ENCODE peak calls at places on chromosome 4, in four cellular contexts. Z is left ventricle myocardium inferior, B is PC-3, X is adrenal gland. E is an unnamed sample.
A peak's percentile ranks its signal among the peaks of the same experiment; 100 is the strongest.

GRCh38 chr4:140937866-140938265 is 181.7 kb upstream of the TBC1D9 start:
- DNase-seq in Z (no peak), B (peak; percentile 66), X (no peak), E (no peak)

GRCh38 chr4:158998624-158999023 is 104.3 kb upstream of the RAPGEF2 start:
- DNase-seq in Z (no peak), B (peak; percentile 79), X (no peak), E (peak; percentile 47)

GRCh38 chr4:152448038-152448437 is 87.9 kb downstream of the FBXW7 start:
- DNase-seq in Z (no peak), B (no peak), X (no peak), E (no peak)

GRCh38 chr4:73661646-73662119 is 41.4 kb upstream of the RASSF6 start:
- DNase-seq in Z (no peak), B (peak; percentile 94), X (no peak), E (no peak)

GRCh38 chr4:24174622-24175021 is 284.8 kb upstream of the PPARGC1A start:
- DNase-seq in Z (no peak), B (no peak), X (no peak), E (no peak)

GRCh38 chr4:74408639-74409038 is 36.3 kb upstream of the AREG start:
- DNase-seq in Z (no peak), B (peak; percentile 83), X (no peak), E (no peak)

GRCh38 chr4:90238141-90238540 is 110.9 kb downstream of the CCSER1 start:
- DNase-seq in Z (no peak), B (no peak), X (no peak), E (no peak)

GRCh38 chr4:84492290-84492689 is 6.8 kb downstream of the NKX6-1 start:
- DNase-seq in Z (no peak), B (no peak), X (no peak), E (no peak)

GRCh38 chr4:82268050-82268825 is 105.6 kb downstream of the HNRNPD start:
- DNase-seq in Z (peak; percentile 28), B (peak; percentile 59), X (peak; percentile 56), E (no peak)

GRCh38 chr4:3299538-3300197 is 6.8 kb downstream of the RGS12 start:
- DNase-seq in Z (no peak), B (no peak), X (peak; percentile 10), E (no peak)

GRCh38 chr4:184386271-184386781 is 88.0 kb downstream of the IRF2 start:
- DNase-seq in Z (peak; percentile 57), B (no peak), X (no peak), E (peak; percentile 86)

GRCh38 chr4:149754526-149754925 is 61.1 kb downstream of the IQCM start:
- DNase-seq in Z (no peak), B (peak; percentile 33), X (no peak), E (no peak)

GRCh38 chr4:143354990-143355389 is 18.3 kb downstream of the GAB1 start:
- DNase-seq in Z (no peak), B (no peak), X (no peak), E (peak; percentile 29)

GRCh38 chr4:143351149-143351691 is 14.5 kb downstream of the GAB1 start:
- DNase-seq in Z (no peak), B (no peak), X (no peak), E (peak; percentile 58)

GRCh38 chr4:143352052-143352451 is 15.4 kb downstream of the GAB1 start:
- DNase-seq in Z (no peak), B (peak; percentile 86), X (no peak), E (peak; percentile 59)

GRCh38 chr4:143353797-143354196 is 17.1 kb downstream of the GAB1 start:
- DNase-seq in Z (no peak), B (no peak), X (no peak), E (no peak)

DNA sequence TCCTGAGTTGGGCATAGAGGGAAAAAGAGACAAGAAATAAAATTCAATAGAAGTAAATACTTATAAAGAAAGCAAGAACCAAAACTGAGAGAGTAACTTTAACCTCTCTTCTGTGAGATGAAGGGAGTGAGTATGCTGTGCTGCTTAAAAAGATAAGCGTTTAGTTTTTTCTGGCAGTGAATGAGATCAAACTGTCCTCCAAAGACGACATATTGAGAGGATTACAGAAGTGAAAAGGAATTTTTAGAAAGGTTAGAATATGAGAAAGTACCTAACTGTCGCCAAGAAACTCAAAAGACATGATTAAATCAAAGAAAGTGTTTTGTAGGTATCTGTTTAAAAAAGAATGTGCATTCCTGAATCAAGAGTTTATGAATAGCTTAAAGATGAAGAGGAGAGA is 16.0 kb downstream of the GAB1 start:
- DNase-seq in Z (no peak), B (no peak), X (no peak), E (no peak)
- H3K4me1 ChIP-seq in Z (no peaks in the 10 kb centered on the region), B (peaks cover 47% of the 10 kb centered on the region), X (peaks cover 38% of the 10 kb centered on the region), E (peaks cover 54% of the 10 kb centered on the region)

GRCh38 chr4:52979020-52979419 is 116.9 kb downstream of the RASL11B start:
- DNase-seq in Z (no peak), B (peak; percentile 20), X (no peak), E (no peak)
- TF ChIP-seq CTCF in Z (no peak), B (peak; percentile 19), X (no peak), E (no peak)

DNA sequence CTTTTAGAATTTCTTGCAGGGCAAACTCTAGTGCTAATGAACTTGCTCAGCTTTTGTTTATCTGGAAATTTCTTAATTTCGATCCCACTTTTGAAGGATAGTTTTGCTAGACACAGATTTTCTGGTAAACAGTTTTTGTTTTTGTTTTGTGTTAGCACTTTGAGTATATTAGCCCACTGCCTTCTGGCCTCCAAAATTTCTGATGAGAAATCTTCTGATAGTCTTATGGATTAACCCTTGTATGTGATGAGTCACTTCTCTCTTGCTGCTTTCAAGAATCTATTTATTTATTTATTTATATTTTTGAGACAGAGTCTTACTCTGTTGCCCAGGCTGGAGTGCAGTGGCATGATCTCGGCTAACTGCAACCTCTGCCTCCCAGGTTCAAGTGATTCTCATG is 27.0 kb upstream of the GIMD1 start:
- DNase-seq in Z (no peak), B (no peak), X (no peak), E (no peak)
- H3K4me1 ChIP-seq in Z (no peaks in the 10 kb centered on the region), B (no peaks in the 10 kb centered on the region), X (no peaks in the 10 kb centered on the region), E (no peaks in the 10 kb centered on the region)

DNA sequence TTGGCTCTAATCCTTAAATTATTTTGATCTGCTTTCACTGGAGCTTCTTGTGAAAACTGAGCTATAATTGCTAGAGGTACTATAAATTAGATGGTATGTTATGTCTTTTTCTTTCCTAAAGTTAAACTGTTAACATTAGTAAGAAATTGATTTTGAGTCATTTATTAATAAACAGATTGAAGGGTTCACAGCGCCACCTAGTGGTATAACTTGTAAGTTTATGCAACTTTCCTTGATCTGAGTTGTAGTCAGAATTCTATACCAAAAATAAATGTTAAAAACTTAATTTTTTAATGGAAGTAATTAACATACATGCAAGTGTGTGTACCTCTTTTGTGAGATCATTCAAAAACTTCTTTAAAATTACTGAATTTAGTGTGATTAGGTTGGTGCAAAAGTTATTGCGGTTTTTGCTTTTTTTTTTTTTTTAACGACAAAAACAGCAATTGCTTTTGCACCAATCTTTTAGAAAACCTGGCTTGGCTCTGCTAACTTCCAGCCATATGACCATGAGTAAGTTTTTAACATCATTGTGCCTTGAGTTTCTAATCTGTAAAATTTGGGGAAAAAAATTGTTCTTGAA is 151.5 kb downstream of the CENPC start:
- DNase-seq in Z (no peak), B (peak; percentile 78), X (no peak), E (peak; percentile 56)
- TF ChIP-seq CTCF in Z (peak; percentile 79), B (peak; percentile 96), X (peak; percentile 71), E (no peak)

DNA sequence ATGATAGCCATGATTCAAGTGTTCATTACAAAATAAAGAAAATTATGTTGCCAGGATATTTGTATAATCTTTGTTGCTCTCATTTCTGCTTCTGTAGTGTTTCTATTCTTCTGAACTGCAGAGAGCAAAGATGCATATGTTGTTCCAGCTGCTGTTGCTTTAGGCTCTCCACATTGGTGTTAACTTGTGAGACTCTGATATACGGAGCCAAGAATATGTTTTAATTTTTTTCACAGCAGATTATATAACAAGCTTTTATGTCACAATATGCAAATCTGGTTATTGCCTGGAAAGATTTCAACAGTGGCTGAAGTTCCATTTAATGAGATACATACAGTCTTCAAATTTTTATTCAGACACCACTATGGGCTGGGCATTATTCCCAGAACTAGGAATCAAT is 655.0 kb downstream of the GRXCR1 start:
- DNase-seq in Z (no peak), B (no peak), X (no peak), E (no peak)
- H3K4me1 ChIP-seq in Z (no peaks in the 10 kb centered on the region), B (no peaks in the 10 kb centered on the region), X (no peaks in the 10 kb centered on the region), E (no peaks in the 10 kb centered on the region)

GRCh38 chr4:154293427-154293826 is 198.2 kb downstream of the DCHS2 start:
- DNase-seq in Z (no peak), B (no peak), X (no peak), E (no peak)

GRCh38 chr4:154294951-154295350 is 196.6 kb downstream of the DCHS2 start:
- DNase-seq in Z (no peak), B (no peak), X (no peak), E (no peak)

DNA sequence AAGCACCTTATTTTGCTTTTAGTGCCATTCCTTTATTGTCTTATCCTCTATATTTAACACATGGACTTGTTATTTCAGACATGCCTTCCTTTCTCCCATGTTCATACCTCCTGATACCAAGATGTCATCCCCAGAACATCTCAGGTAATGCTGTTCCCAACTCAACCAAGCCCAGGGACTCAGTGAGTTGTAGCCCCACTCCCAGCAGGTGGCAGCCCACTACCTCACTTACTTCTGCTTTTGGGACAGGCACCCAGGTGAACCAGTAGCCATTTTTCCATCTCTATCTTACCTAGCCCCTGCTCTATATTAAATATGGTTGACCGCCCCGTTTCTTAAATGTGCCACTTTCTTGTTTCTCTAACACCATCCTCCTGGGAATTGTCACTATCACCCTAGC is 199.0 kb downstream of the DCHS2 start:
- DNase-seq in Z (no peak), B (no peak), X (no peak), E (no peak)
- TF ChIP-seq CTCF in Z (no peak), B (no peak), X (no peak), E (no peak)

GRCh38 chr4:44670466-44671199 is 7.6 kb upstream of the GUF1 start:
- DNase-seq in Z (no peak), B (no peak), X (no peak), E (no peak)

GRCh38 chr4:44674471-44674870 is 3.7 kb upstream of the GUF1 start:
- DNase-seq in Z (no peak), B (no peak), X (no peak), E (no peak)

GRCh38 chr4:44668521-44668920 is 9.7 kb upstream of the GUF1 start:
- DNase-seq in Z (no peak), B (peak; percentile 37), X (no peak), E (no peak)

DNA sequence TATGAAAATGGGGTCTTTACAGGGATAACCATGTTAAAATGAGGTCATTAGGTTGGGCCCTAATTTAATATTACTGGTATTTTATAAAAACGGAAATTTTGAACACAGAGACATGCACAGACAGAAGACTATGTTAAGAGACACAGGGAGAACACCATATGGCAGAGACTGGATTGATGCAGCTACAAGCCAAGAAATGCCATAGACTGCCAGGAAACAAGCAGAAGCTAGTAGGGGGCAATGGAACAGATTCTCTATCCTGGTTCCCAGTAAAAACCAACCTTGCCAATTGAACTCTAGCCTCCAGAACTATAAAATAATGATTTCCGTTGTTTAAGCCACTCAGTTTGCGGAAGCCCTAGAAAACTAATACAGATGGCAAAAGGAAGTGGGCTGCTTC is 6.6 kb upstream of the GUF1 start:
- DNase-seq in Z (no peak), B (no peak), X (no peak), E (no peak)
- H3K4me1 ChIP-seq in Z (no peaks in the 10 kb centered on the region), B (no peaks in the 10 kb centered on the region), X (no peaks in the 10 kb centered on the region), E (no peaks in the 10 kb centered on the region)

DNA sequence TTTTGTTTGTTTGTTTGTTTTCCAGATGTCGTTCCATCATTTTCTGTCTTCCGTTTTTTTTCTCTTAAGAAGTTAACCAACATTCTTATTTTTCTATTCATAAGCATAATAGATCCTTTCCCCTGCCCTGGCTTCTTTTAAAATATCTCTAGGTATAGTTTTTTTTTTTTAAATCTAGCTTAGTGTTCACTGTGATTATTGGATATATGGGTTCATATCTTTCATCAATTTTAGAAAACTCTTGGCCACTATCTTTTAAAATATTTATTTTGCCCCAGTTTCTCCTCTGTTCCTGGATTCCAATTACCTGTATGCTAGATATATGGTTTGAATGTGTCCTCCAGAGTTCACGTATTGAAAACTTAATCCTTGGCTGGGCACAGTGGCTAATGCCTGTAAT is 59.6 kb downstream of the GSX2 start:
- DNase-seq in Z (no peak), B (no peak), X (no peak), E (no peak)
- TF ChIP-seq CTCF in Z (no peak), B (no peak), X (no peak), E (no peak)

E was measured in mucosa of descending colon.